ENCODE peak calls at places on chromosomes 1 and 21, in five cellular contexts. A, F, W, Q and T are unnamed samples.

GRCh38 chr1:151199860-151200581 is 1.7 kb downstream of the PIP5K1A start:
- ATAC-seq in W (no peak), F (no peak), A (no peak), Q (no peak), T (peak; percentile 33)

GRCh38 chr1:47207811-47208373 is 18.1 kb upstream of the PDZK1IP1 start:
- ATAC-seq in A (no peak), Q (peak; percentile 45), W (no peak), F (no peak), T (peak; percentile 82)

GRCh38 chr1:183980951-183981525 is 56.5 kb downstream of the COLGALT2 start:
- ATAC-seq in F (no peak), W (no peak), Q (no peak), A (no peak), T (no peak)

GRCh38 chr1:7672864-7673263 is 98.2 kb upstream of the VAMP3 start:
- ATAC-seq in Q (no peak), W (peak; percentile 37), F (no peak), A (no peak), T (no peak)

GRCh38 chr1:207240325-207241095 is 81.0 kb upstream of the CD55 start:
- ATAC-seq in Q (no peak), A (no peak), W (no peak), F (no peak), T (no peak)

GRCh38 chr21:34846601-34847112 is 177.9 kb downstream of the CLIC6 start:
- ATAC-seq in W (no peak), F (no peak), A (no peak), Q (no peak), T (no peak)

GRCh38 chr1:13772271-13772670 is 72.3 kb downstream of the PRDM2 start:
- ATAC-seq in W (no peak), A (no peak), F (no peak), Q (no peak), T (no peak)

GRCh38 chr1:7929637-7930036 is 11.0 kb downstream of the TNFRSF9 start:
- ATAC-seq in Q (peak; percentile 51), W (peak; percentile 4), A (no peak), F (no peak), T (peak; percentile 5)

GRCh38 chr1:44655609-44656008 is 18.7 kb downstream of the TMEM53 start:
- ATAC-seq in Q (no peak), F (no peak), W (no peak), A (no peak), T (no peak)

GRCh38 chr1:98884864-98885263 is 119.8 kb downstream of the PLPPR5 start:
- ATAC-seq in F (no peak), W (no peak), A (no peak), Q (no peak), T (no peak)

GRCh38 chr1:890661-891060 is 33.1 kb upstream of the SAMD11 start:
- ATAC-seq in F (no peak), A (no peak), Q (no peak), W (no peak), T (no peak)

GRCh38 chr1:229199892-229200291 is 71.0 kb upstream of the RAB4A start:
- ATAC-seq in F (no peak), A (no peak), W (peak; percentile 92), Q (peak; percentile 91), T (no peak)

GRCh38 chr1:31562707-31563360 is 13.5 kb upstream of the TINAGL1 start:
- ATAC-seq in A (no peak), W (no peak), F (no peak), Q (no peak), T (no peak)

GRCh38 chr1:162372159-162373071 is 4.2 kb downstream of the SPATA46 start:
- ATAC-seq in A (peak; percentile 10), Q (peak; percentile 17), F (no peak), W (no peak), T (no peak)

GRCh38 chr1:167132306-167133010 is 38.6 kb downstream of the STYXL2 start:
- ATAC-seq in F (no peak), A (peak; percentile 20), Q (no peak), W (no peak), T (no peak)

GRCh38 chr1:27007909-27008582 is 4.6 kb downstream of the TENT5B start:
- ATAC-seq in W (no peak), A (no peak), F (no peak), Q (no peak), T (no peak)

GRCh38 chr1:217230412-217230811 is 400.5 kb downstream of the GPATCH2 start:
- ATAC-seq in F (no peak), Q (no peak), W (no peak), A (no peak), T (no peak)

GRCh38 chr1:6587261-6588005 is 7.6 kb downstream of the ZBTB48 start:
- ATAC-seq in Q (no peak), F (no peak), W (no peak), A (peak; percentile 74), T (no peak)

GRCh38 chr1:51472349-51472748 is 46.7 kb downstream of the EPS15 start:
- ATAC-seq in A (peak; percentile 81), F (no peak), Q (no peak), W (no peak), T (no peak)

GRCh38 chr1:1023700-1024099 is 3.8 kb downstream of the AGRN start:
- ATAC-seq in A (no peak), Q (no peak), W (no peak), F (no peak), T (no peak)

GRCh38 chr1:25699501-25700089 is 83.0 kb downstream of the MAN1C1 start:
- ATAC-seq in W (no peak), F (no peak), A (peak; percentile 71), Q (no peak), T (no peak)

GRCh38 chr1:27614625-27615344 is 10.8 kb upstream of the AHDC1 start:
- ATAC-seq in Q (no peak), A (peak; percentile 46), F (no peak), W (no peak), T (no peak)

GRCh38 chr1:183461350-183461749 is 10.9 kb upstream of the SMG7 start:
- ATAC-seq in A (no peak), F (no peak), W (no peak), Q (no peak), T (no peak)

GRCh38 chr1:147577033-147577773 is 35.9 kb downstream of the BCL9 start:
- ATAC-seq in Q (no peak), W (no peak), A (no peak), F (no peak), T (no peak)

GRCh38 chr1:59354754-59355337 is 58.0 kb downstream of the FGGY start:
- ATAC-seq in A (peak; percentile 26), F (no peak), W (no peak), Q (peak; percentile 52), T (no peak)

GRCh38 chr1:109109906-109110305 is 4.0 kb upstream of the ELAPOR1 start:
- ATAC-seq in Q (no peak), A (no peak), W (no peak), F (no peak), T (no peak)

GRCh38 chr1:58011978-58012377 is 534.5 kb downstream of the OMA1 start:
- ATAC-seq in A (no peak), Q (no peak), W (no peak), F (no peak), T (no peak)

GRCh38 chr1:214603819-214604252 is 841 bp downstream of the CENPF start:
- ATAC-seq in F (no peak), Q (no peak), A (no peak), W (no peak), T (no peak)

GRCh38 chr1:6832789-6833188 is 47.5 kb downstream of the CAMTA1 start:
- ATAC-seq in W (no peak), Q (no peak), F (no peak), A (no peak), T (no peak)

GRCh38 chr1:117657031-117657430 is 51.2 kb downstream of the TENT5C start:
- ATAC-seq in A (no peak), W (no peak), Q (peak; percentile 35), F (no peak), T (no peak)

GRCh38 chr1:176847052-176847451 is 317.5 kb downstream of the ASTN1 start:
- ATAC-seq in F (no peak), A (no peak), Q (no peak), W (no peak), T (no peak)

GRCh38 chr1:32612189-32612881 is 38.0 kb downstream of the ZBTB8OS start:
- ATAC-seq in W (peak; percentile 81), Q (peak; percentile 98), F (peak; percentile 91), A (peak; percentile 100), T (peak; percentile 95)

GRCh38 chr1:226973371-226973897 is 33.3 kb downstream of the COQ8A start:
- ATAC-seq in A (peak; percentile 76), W (no peak), F (no peak), Q (no peak), T (no peak)

GRCh38 chr1:113935970-113936369 is 6.8 kb downstream of the HIPK1 start:
- ATAC-seq in F (no peak), W (peak; percentile 57), Q (peak; percentile 72), A (no peak), T (no peak)

GRCh38 chr1:67166196-67166595 is at the start of gene IL23R:
- ATAC-seq in A (peak; percentile 84), W (peak; percentile 67), F (no peak), Q (peak; percentile 89), T (peak; percentile 78)

GRCh38 chr1:3467096-3468036 is 12.9 kb downstream of the ARHGEF16 start:
- ATAC-seq in Q (no peak), W (no peak), A (no peak), F (no peak), T (no peak)

GRCh38 chr1:180571060-180571831 is 12.5 kb downstream of the OVAAL start:
- ATAC-seq in A (peak; percentile 26), W (no peak), F (no peak), Q (no peak), T (peak; percentile 25)

GRCh38 chr1:90402893-90403849 is 313.9 kb downstream of the BARHL2 start:
- ATAC-seq in A (no peak), Q (no peak), F (no peak), W (no peak), T (no peak)